ENCODE peak calls at places on chromosomes 13 and 19, in five cellular contexts. M is neural progenitor cell, P is tibial artery, S is A673, W is DND-41. Y is an unnamed sample.

GRCh38 chr19:46845959-46846459 is 4.6 kb downstream of the AP2S1 start:
- DNase-seq in M (no peak), P (no peak), S (no peak), W (no peak), Y (no peak)

GRCh38 chr13:112270951-112271350 is 105.2 kb upstream of the SPACA7 start:
- DNase-seq in M (no peak), P (no peak), S (no peak), W (no peak), Y (no peak)

GRCh38 chr13:49388256-49388655 is 55.6 kb downstream of the CAB39L start:
- DNase-seq in M (no peak), P (no peak), S (no peak), W (no peak), Y (no peak)

GRCh38 chr19:45385392-45386221 is 15.2 kb upstream of the ERCC2 start:
- DNase-seq in M (peak), P (no peak), S (no peak), W (no peak), Y (no peak)

GRCh38 chr19:29566496-29567054 is 39.5 kb upstream of the POP4 start:
- DNase-seq in M (no peak), P (peak), S (no peak), W (no peak), Y (no peak)

GRCh38 chr13:27920677-27921420 is 1.0 kb downstream of the PDX1 start:
- DNase-seq in M (peak), P (no peak), S (no peak), W (no peak), Y (no peak)

GRCh38 chr13:101258071-101258470 is 158.2 kb downstream of the NALCN start:
- DNase-seq in M (peak), P (no peak), S (peak), W (peak), Y (peak)

GRCh38 chr13:112131081-112131739 is 64.3 kb downstream of the SOX1 start:
- DNase-seq in M (no peak), P (peak), S (no peak), W (no peak), Y (no peak)

GRCh38 chr13:50524540-50524939 is 319.0 kb downstream of the DLEU7 start:
- DNase-seq in M (no peak), P (no peak), S (no peak), W (no peak), Y (no peak)

GRCh38 chr13:104773775-104774174 is 1707.6 kb upstream of the SLC10A2 start:
- DNase-seq in M (peak), P (no peak), S (peak), W (peak), Y (peak)

GRCh38 chr19:18494267-18494607 is 27.6 kb downstream of the ELL start:
- DNase-seq in M (no peak), P (no peak), S (no peak), W (no peak), Y (no peak)

GRCh38 chr19:15441317-15441716 is 8.4 kb downstream of the WIZ start:
- DNase-seq in M (no peak), P (no peak), S (no peak), W (no peak), Y (no peak)

GRCh38 chr13:25169951-25170553 is 2.0 kb downstream of the AMER2 start:
- DNase-seq in M (no peak), P (no peak), S (peak), W (no peak), Y (no peak)

GRCh38 chr13:101523732-101524131 is 71.3 kb downstream of the ITGBL1 start:
- DNase-seq in M (no peak), P (peak), S (peak), W (no peak), Y (peak)

GRCh38 chr19:47003611-47003935 is 16.1 kb upstream of the NPAS1 start:
- DNase-seq in M (no peak), P (no peak), S (no peak), W (no peak), Y (no peak)

GRCh38 chr19:46630806-46631205 is 5.2 kb downstream of the GNG8 start:
- DNase-seq in M (no peak), P (no peak), S (no peak), W (no peak), Y (no peak)

GRCh38 chr13:54989418-54989817 is 1960.8 kb downstream of the OLFM4 start:
- DNase-seq in M (no peak), P (no peak), S (no peak), W (no peak), Y (no peak)

GRCh38 chr13:32390048-32390447 is 37.9 kb downstream of the N4BP2L1 start:
- DNase-seq in M (no peak), P (no peak), S (no peak), W (no peak), Y (no peak)

GRCh38 chr19:10612515-10613119 is 12.7 kb upstream of the SLC44A2 start:
- DNase-seq in M (no peak), P (peak), S (no peak), W (no peak), Y (no peak)

GRCh38 chr19:28971011-28971410 is 241.9 kb downstream of the UQCRFS1 start:
- DNase-seq in M (no peak), P (no peak), S (no peak), W (no peak), Y (no peak)

GRCh38 chr19:38900816-38901215 is 1.0 kb downstream of the NFKBIB start:
- DNase-seq in M (no peak), P (no peak), S (no peak), W (no peak), Y (no peak)

GRCh38 chr19:28823338-28823961 is 389.5 kb downstream of the UQCRFS1 start:
- DNase-seq in M (peak), P (no peak), S (no peak), W (no peak), Y (no peak)

GRCh38 chr19:46728208-46728607 is 11.3 kb upstream of the PRKD2 start:
- DNase-seq in M (no peak), P (no peak), S (no peak), W (no peak), Y (no peak)

GRCh38 chr13:76937416-76937815 is 10.9 kb upstream of the ACOD1 start:
- DNase-seq in M (no peak), P (no peak), S (peak), W (no peak), Y (peak)

GRCh38 chr19:1223018-1223855 is 14.6 kb downstream of the CBARP start:
- DNase-seq in M (peak), P (no peak), S (peak), W (peak), Y (peak)
- H3K27ac ChIP-seq in M (no peak), P (no peak), S (no peak), W (no peak), Y (no peak)

GRCh38 chr19:5850189-5850588 is 1.1 kb downstream of the FUT3 start:
- DNase-seq in M (no peak), P (no peak), S (no peak), W (no peak), Y (no peak)
- H3K4me3 ChIP-seq in M (no peak), P (no peak), S (no peak), W (no peak), Y (no peak)

GRCh38 chr13:40408602-40409001 is 257.8 kb downstream of the FOXO1 start:
- DNase-seq in M (no peak), P (no peak), S (peak), W (no peak), Y (no peak)

GRCh38 chr13:40404967-40405716 is 261.3 kb downstream of the FOXO1 start:
- DNase-seq in M (no peak), P (no peak), S (no peak), W (no peak), Y (no peak)

GRCh38 chr13:40407567-40407966 is 258.9 kb downstream of the FOXO1 start:
- DNase-seq in M (no peak), P (no peak), S (no peak), W (no peak), Y (no peak)

GRCh38 chr13:40404407-40404806 is 262.0 kb downstream of the FOXO1 start:
- DNase-seq in M (no peak), P (no peak), S (no peak), W (no peak), Y (no peak)

DNA sequence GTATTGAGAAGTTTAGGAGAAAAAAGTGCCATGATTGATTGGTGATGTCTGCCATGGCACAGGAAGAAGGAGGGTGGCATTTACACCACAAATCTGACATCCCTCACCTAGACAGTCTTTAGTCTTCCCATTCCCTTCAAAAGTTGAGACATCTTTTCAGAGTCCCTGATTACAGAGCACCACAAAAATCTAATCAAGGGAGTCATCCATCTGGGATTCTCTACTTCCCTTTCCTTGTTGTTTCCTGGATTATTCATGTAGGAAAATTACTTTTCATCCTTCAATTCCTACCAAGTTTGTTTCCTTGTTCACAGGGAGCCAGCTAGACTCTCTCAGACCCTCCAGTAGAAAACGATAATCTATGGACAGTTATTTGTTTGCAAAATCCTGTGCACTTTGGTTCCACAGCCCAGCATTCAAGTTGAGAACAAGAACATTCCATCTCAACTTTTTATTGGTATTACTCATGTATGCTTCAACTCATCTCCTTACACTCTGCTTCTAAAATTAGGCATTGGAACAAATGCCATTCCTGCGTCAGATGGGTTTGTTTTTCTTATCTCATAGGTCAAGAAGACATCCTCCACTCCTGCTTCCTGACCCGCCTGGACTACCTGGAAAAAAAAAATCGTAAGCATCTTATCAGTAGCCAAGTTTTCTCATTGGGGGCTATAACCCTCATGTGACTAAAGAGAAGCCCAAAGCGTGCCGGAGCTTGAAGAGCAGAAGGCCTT is 259.9 kb downstream of the FOXO1 start:
- DNase-seq in M (no peak), P (no peak), S (no peak), W (no peak), Y (peak)
- H3K27ac ChIP-seq in M (no peak), P (peak), S (no peak), W (no peak), Y (peak)

GRCh38 chr19:50425581-50425980 is 6.8 kb downstream of the SPIB start:
- DNase-seq in M (no peak), P (no peak), S (no peak), W (no peak), Y (no peak)
- H3K4me3 ChIP-seq in M (no peak), P (no peak), S (no peak), W (no peak), Y (no peak)

Y was measured in SJSA1.